ENCODE peak calls at places on chromosomes 5 and 9, in five cellular contexts. R is IMR-90, D is adrenal gland, P is breast epithelium, A is endothelial cell of umbilical vein. J is an unnamed sample.
A peak's percentile ranks its signal among the peaks of the same experiment; 100 is the strongest.

GRCh38 chr9:92763721-92764380 is 782 bp downstream of the BICD2 start:
- DNase-seq in R (no peak), D (no peak), P (no peak), A (peak; percentile 32), J (no peak)

GRCh38 chr5:134250949-134251348 is 25.1 kb upstream of the PPP2CA start:
- DNase-seq in R (no peak), D (no peak), P (no peak), A (no peak), J (no peak)

GRCh38 chr5:101102506-101102905 is 199.4 kb upstream of the ST8SIA4 start:
- DNase-seq in R (no peak), D (no peak), P (no peak), A (no peak), J (no peak)

GRCh38 chr5:131270809-131271208 is 7.0 kb downstream of the CDC42SE2 start:
- DNase-seq in R (peak; percentile 52), D (no peak), P (no peak), A (no peak), J (no peak)

GRCh38 chr5:65163698-65164097 is 318.0 kb downstream of the ADAMTS6 start:
- DNase-seq in R (peak; percentile 85), D (no peak), P (no peak), A (no peak), J (no peak)

GRCh38 chr5:157464518-157465171 is 4.6 kb downstream of the NIPAL4 start:
- DNase-seq in R (peak; percentile 90), D (peak; percentile 43), P (no peak), A (no peak), J (no peak)

GRCh38 chr5:147643142-147643541 is 133.3 kb upstream of the DPYSL3 start:
- DNase-seq in R (peak; percentile 1), D (no peak), P (no peak), A (no peak), J (no peak)

GRCh38 chr9:112299514-112299913 is 33.9 kb downstream of the PTBP3 start:
- DNase-seq in R (peak; percentile 60), D (peak; percentile 38), P (no peak), A (peak; percentile 76), J (no peak)

GRCh38 chr9:124941689-124942561 is 1.0 kb upstream of the GOLGA1 start:
- DNase-seq in R (peak; percentile 58), D (peak; percentile 58), P (peak; percentile 30), A (peak; percentile 70), J (no peak)

GRCh38 chr5:152405145-152405544 is at the start of gene NMUR2:
- DNase-seq in R (no peak), D (no peak), P (no peak), A (no peak), J (no peak)

GRCh38 chr5:74232281-74232680 is 408.2 kb downstream of the ENC1 start:
- DNase-seq in R (peak; percentile 92), D (no peak), P (peak; percentile 82), A (no peak), J (no peak)

GRCh38 chr9:25864509-25864908 is 186.3 kb upstream of the TUSC1 start:
- DNase-seq in R (no peak), D (no peak), P (no peak), A (peak; percentile 90), J (no peak)

GRCh38 chr9:73095425-73095824 is 56.2 kb upstream of the ANXA1 start:
- DNase-seq in R (no peak), D (no peak), P (no peak), A (no peak), J (no peak)

GRCh38 chr5:107251151-107251550 is 419.6 kb downstream of the EFNA5 start:
- DNase-seq in R (no peak), D (no peak), P (no peak), A (no peak), J (no peak)

GRCh38 chr5:140338336-140338735 is 8.1 kb downstream of the HBEGF start:
- DNase-seq in R (peak; percentile 68), D (no peak), P (no peak), A (no peak), J (no peak)

GRCh38 chr5:997001-997474 is 11.6 kb upstream of the NKD2 start:
- DNase-seq in R (no peak), D (no peak), P (no peak), A (no peak), J (no peak)

GRCh38 chr9:115069771-115070170 is 48.2 kb downstream of the TNC start:
- DNase-seq in R (no peak), D (no peak), P (no peak), A (no peak), J (no peak)
- H3K27ac ChIP-seq in R (no peak overlapping the region), D (no peak overlapping the region), P (no peak overlapping the region), A (no peak overlapping the region), J (no peak overlapping the region)

GRCh38 chr5:115884704-115885103 is 43.0 kb downstream of the AP3S1 start:
- DNase-seq in R (no peak), D (no peak), P (no peak), A (no peak), J (no peak)

DNA sequence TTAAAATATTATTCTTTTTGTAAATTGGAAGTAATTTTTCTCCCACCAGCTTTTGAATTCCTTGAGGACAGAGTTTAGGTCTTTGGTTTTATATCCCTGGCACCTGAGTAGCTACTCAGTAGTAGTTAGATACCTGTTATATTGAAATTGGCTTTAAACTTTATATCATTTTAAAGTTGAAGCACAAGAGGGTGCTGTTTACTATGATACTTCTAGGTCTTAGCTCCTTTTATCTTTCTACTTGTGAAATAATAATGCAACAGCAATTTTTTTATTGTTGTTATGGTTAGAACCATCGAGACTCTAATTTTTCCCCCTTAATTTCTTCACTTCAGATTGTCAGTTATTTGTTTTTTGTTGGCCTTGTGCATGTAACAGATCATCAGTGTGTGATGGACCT is 46.3 kb downstream of the AP3S1 start:
- DNase-seq in R (peak; percentile 54), D (no peak), P (no peak), A (peak; percentile 56), J (no peak)
- TF ChIP-seq CTCF in R (peak; percentile 54), D (peak; percentile 26), P (no peak), A (no peak), J (no peak)

GRCh38 chr5:169650701-169651331 is 13.7 kb downstream of the DOCK2 start:
- DNase-seq in R (peak; percentile 91), D (no peak), P (no peak), A (peak; percentile 65), J (no peak)
- TF ChIP-seq POLR2A in R (no peak), D (no peak), P (no peak), A (no peak), J (no peak)

GRCh38 chr9:37952731-37953130 is 48.8 kb upstream of the SLC25A51 start:
- DNase-seq in R (peak; percentile 96), D (no peak), P (no peak), A (no peak), J (no peak)
- H3K27ac ChIP-seq in R (peak overlapping the region; percentile 87), D (peak overlapping the region; percentile 59), P (peak overlapping the region; percentile 8), A (peak overlapping the region; percentile 71), J (no peak overlapping the region)

GRCh38 chr5:90301248-90301647 is 108.3 kb downstream of the CETN3 start:
- DNase-seq in R (no peak), D (no peak), P (no peak), A (no peak), J (no peak)
- TF ChIP-seq CTCF in R (no peak), D (no peak), P (no peak), A (no peak), J (no peak)

GRCh38 chr5:179624841-179625271 is 1.4 kb upstream of the HNRNPH1 start:
- DNase-seq in R (no peak), D (no peak), P (no peak), A (no peak), J (no peak)

GRCh38 chr5:179621551-179621971 is 1.9 kb downstream of the HNRNPH1 start:
- DNase-seq in R (no peak), D (no peak), P (no peak), A (no peak), J (no peak)

GRCh38 chr5:179623906-179624741 is 653 bp upstream of the HNRNPH1 start:
- DNase-seq in R (peak; percentile 85), D (peak; percentile 62), P (peak; percentile 36), A (peak; percentile 54), J (peak; percentile 93)

GRCh38 chr5:179620703-179621350 is 2.6 kb downstream of the HNRNPH1 start:
- DNase-seq in R (no peak), D (no peak), P (no peak), A (no peak), J (no peak)

DNA sequence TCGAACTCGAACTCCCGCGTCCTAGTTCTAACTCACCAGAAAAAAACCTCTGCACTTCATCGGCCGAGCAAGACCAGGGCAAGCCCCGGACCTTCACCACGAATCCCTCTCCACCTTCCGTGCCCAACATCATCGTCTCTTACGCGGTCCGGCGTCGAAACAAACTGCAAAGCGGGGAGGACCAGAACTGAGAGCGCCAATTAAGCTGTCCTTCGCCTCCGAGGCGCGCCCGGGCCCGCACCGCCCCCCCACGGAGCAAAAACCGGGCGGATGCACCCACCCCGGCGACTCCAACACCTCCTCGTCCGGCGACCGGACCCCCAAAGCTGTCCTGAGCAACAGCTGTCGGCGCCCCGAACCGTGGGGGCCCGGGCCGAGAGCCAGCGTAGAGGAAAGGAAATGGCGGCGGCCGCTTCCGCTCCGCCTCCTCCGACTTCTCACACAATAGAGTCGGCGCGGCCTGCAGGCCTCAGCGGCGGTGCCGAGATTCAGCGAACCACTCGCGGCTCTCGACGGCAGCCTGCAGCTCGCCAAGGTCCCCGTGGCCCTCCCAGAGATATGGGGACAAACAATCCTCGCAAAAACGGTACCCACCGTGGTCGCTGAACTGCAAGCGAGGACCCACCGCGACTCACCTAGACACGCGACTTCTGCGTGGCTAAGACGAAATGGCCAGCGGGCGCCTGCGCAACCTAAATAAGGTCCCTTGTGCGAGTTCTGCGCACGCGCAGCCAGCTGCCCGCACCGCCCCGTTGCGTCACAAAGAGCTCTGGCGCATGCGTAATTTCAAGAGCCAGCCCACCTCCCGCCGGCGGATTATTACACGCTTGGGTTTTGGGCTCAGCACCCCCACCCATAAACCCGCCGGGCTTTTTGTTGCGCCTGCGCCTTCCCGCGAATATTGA is at the start of gene HNRNPH1:
- DNase-seq in R (peak; percentile 98), D (peak; percentile 99), P (peak; percentile 98), A (peak; percentile 100), J (peak; percentile 100)
- TF ChIP-seq POLR2A in R (peak; percentile 100), D (peak; percentile 99), P (peak; percentile 100), A (peak; percentile 100), J (peak; percentile 76)

GRCh38 chr5:124232517-124232916 is 513.9 kb downstream of the ZNF608 start:
- DNase-seq in R (no peak), D (no peak), P (no peak), A (no peak), J (no peak)

GRCh38 chr5:124236366-124237231 is 509.8 kb downstream of the ZNF608 start:
- DNase-seq in R (peak; percentile 1), D (no peak), P (no peak), A (peak; percentile 17), J (no peak)

GRCh38 chr5:124234022-124234899 is 512.2 kb downstream of the ZNF608 start:
- DNase-seq in R (no peak), D (no peak), P (no peak), A (no peak), J (no peak)

GRCh38 chr5:124235576-124235975 is 510.9 kb downstream of the ZNF608 start:
- DNase-seq in R (no peak), D (no peak), P (no peak), A (no peak), J (no peak)

DNA sequence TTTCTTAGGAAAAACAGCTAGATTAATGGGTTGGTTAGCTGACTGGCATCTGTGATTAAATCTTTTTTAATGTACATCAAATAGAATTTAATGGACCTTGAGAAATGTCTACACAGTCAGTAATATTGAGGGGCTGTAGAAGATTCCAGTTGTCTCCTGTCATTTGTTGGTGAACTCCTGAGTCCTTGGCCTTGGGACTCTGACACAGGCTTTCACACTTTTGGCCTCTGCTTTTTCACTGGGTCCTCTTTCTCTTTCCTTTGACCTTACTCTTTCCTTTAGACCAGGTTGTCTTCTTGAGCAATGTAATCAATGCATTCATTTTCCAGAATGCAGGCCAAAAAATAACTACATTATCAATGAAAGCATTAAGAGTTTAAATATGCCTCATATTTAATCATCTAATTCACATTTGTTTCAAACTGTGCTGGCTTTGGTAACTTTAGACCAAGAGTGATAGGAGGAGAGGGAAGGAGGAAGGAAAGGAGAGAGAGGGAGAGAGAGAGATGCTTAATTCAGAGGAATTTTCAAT is 511.3 kb downstream of the ZNF608 start:
- DNase-seq in R (no peak), D (no peak), P (no peak), A (no peak), J (no peak)
- H3K27ac ChIP-seq in R (no peak overlapping the region), D (no peak overlapping the region), P (no peak overlapping the region), A (no peak overlapping the region), J (no peak overlapping the region)